ENCODE peak calls at places on chromosomes 1 and 21, in five cellular contexts. U is heart right ventricle, E is brain microvascular endothelial cell, Y is substantia nigra, P is tibial nerve. I is an unnamed sample.

GRCh38 chr1:45629035-45629434 is 5.2 kb upstream of the CCDC17 start:
- DNase-seq in Y (no peak), E (no peak), U (no peak), P (no peak), I (no peak)

GRCh38 chr1:162912061-162912667 is 51.2 kb upstream of the CCDC190 start:
- DNase-seq in P (no peak), Y (no peak), U (no peak), E (no peak), I (no peak)

GRCh38 chr1:10724511-10724910 is 71.9 kb downstream of the CASZ1 start:
- DNase-seq in Y (no peak), E (no peak), U (no peak), P (no peak), I (no peak)

GRCh38 chr21:39633043-39633442 is 20.3 kb downstream of the B3GALT5 start:
- DNase-seq in P (no peak), U (no peak), Y (no peak), E (peak), I (no peak)

GRCh38 chr1:201759194-201759814 is 69.7 kb upstream of the IPO9 start:
- DNase-seq in U (no peak), E (peak), Y (no peak), P (no peak), I (no peak)

GRCh38 chr1:91559046-91559750 is 58.5 kb downstream of the CDC7 start:
- DNase-seq in E (no peak), Y (no peak), U (no peak), P (no peak), I (no peak)

GRCh38 chr1:244151558-244151957 is 100.5 kb downstream of the ZBTB18 start:
- DNase-seq in U (no peak), P (no peak), Y (no peak), E (no peak), I (no peak)

GRCh38 chr1:25540750-25541350 is 2.6 kb upstream of the LDLRAP1 start:
- DNase-seq in E (no peak), Y (no peak), U (no peak), P (no peak), I (no peak)

GRCh38 chr1:74609810-74610371 is 63.7 kb downstream of the ERICH3 start:
- DNase-seq in P (no peak), Y (no peak), U (no peak), E (no peak), I (no peak)

GRCh38 chr1:53061859-53062714 is at the start of gene PODN:
- DNase-seq in Y (no peak), P (peak), U (peak), E (no peak), I (peak)

GRCh38 chr1:118826669-118827068 is 161.5 kb downstream of the TBX15 start:
- DNase-seq in U (no peak), E (no peak), P (no peak), Y (no peak), I (no peak)

GRCh38 chr1:57674803-57675202 is 250.9 kb upstream of the DAB1 start:
- DNase-seq in P (no peak), Y (no peak), U (no peak), E (no peak), I (no peak)

GRCh38 chr1:161985301-161985825 is 38.3 kb downstream of the OLFML2B start:
- DNase-seq in P (no peak), E (no peak), U (no peak), Y (no peak), I (no peak)

GRCh38 chr1:225828706-225829344 is 18.9 kb downstream of the EPHX1 start:
- DNase-seq in P (no peak), U (no peak), E (no peak), Y (no peak), I (no peak)

GRCh38 chr1:44609412-44609767 is 64.9 kb downstream of the TMEM53 start:
- DNase-seq in P (peak), U (peak), Y (no peak), E (peak), I (peak)

GRCh38 chr1:5390497-5390896 is 601.7 kb downstream of the NPHP4 start:
- DNase-seq in U (no peak), P (no peak), Y (no peak), E (no peak), I (no peak)

GRCh38 chr1:158248122-158248521 is 6.1 kb upstream of the CD1A start:
- DNase-seq in Y (no peak), P (peak), U (no peak), E (no peak), I (no peak)

GRCh38 chr1:204417231-204417997 is 5.8 kb upstream of the PPP1R15B start:
- DNase-seq in U (peak), P (no peak), E (peak), Y (no peak), I (peak)

GRCh38 chr21:35150562-35151226 is 101.6 kb upstream of the RUNX1 start:
- DNase-seq in Y (no peak), E (no peak), P (no peak), U (no peak), I (no peak)

GRCh38 chr21:36321325-36322082 is 1.5 kb downstream of the MORC3 start:
- DNase-seq in Y (no peak), P (no peak), U (no peak), E (peak), I (no peak)

GRCh38 chr1:14567056-14567455 is 31.4 kb upstream of the KAZN start:
- DNase-seq in E (no peak), P (no peak), Y (no peak), U (no peak), I (no peak)

GRCh38 chr1:198679535-198680173 is 40.8 kb downstream of the PTPRC start:
- DNase-seq in U (no peak), E (no peak), P (no peak), Y (no peak), I (no peak)

GRCh38 chr1:85078903-85079302 is 30.6 kb upstream of the MCOLN3 start:
- DNase-seq in U (no peak), E (peak), P (no peak), Y (no peak), I (no peak)

DNA sequence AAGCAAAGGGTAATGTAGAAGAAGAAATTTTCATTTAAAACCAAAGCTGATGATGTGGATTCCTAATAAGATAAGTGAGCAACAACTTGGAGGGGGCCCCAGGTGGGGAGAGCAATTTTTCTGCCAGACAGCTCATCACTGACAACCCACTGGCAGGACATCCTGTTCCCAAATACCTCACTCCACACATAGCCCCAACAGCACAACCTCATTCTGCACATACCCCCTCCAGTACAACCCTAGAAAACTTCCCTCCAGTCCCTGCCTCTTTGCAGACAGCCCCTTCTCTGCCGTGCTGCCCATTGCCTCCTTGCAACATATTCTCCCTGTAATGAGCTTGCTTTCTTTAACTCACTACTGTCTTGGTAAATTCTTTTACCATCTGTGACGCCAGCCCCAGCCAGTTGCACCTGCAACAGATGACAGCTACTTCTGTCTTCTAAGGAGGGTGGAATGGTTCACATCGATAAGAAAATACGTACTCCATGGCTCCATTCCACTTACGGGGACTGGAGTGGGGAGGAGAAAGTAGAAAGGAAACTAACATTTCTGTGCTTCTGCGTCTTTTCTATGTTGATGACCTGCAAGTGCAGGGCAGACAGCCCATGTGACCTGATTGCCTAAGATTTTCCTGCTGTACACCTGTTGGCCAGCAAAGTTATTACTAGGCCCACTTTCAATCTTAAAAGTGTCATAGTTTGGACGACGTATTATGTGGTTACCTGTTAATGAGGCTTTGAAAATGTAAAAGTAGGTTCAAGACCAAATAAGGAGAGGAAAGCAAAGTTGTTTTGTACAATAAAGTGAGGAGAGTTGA is 14.7 kb downstream of the RHEX start:
- DNase-seq in U (no peak), E (no peak), Y (no peak), P (no peak), I (no peak)
- H3K27ac ChIP-seq in U (no peak), E (no peak), Y (no peak), P (no peak), I (no peak)

DNA sequence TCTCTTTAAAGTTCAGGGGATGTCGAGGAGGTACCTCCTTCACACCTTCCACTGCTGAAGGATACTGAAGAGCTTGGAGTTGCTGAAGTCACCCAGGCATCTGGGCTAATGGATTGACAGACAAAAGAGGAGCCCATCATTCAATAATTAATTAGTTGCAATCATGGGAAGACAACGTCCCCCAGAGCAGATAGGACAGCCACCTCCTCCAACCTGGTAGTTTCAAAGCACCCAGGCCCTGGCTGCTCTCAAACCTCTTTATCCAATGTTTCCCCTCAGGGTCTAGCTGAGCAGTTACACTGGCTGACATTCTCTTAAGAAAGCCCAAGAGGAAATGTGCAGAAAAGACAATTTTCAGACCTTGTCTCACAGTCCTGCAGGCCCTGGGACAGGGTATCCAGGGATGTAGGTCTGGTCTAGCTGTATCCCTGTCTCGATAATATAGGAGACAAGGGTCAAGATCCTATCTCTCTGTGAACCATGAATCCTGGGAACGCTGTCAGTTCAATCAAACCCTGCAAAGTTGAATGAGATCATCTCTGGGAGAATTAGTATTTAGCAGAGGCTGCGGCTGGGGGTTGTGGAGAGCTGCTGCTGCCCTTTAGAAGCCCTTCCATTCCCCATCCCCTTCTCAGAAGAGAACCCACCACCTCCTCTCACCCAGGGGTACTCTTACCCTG is 1.0 kb downstream of the TSPAN2 start:
- DNase-seq in E (no peak), Y (no peak), P (no peak), U (no peak), I (no peak)
- H3K27ac ChIP-seq in E (no peak), Y (no peak), P (no peak), U (peak), I (peak)

GRCh38 chr1:1430114-1430982 is 5.1 kb upstream of the VWA1 start:
- DNase-seq in Y (no peak), U (peak), P (peak), E (no peak), I (peak)

GRCh38 chr1:1432951-1433803 is 2.3 kb upstream of the VWA1 start:
- DNase-seq in P (peak), E (no peak), U (peak), Y (peak), I (peak)

GRCh38 chr1:1431006-1431844 is 4.3 kb upstream of the VWA1 start:
- DNase-seq in U (no peak), P (no peak), E (no peak), Y (no peak), I (no peak)

GRCh38 chr1:1432566-1432950 is 2.9 kb upstream of the VWA1 start:
- DNase-seq in P (no peak), Y (no peak), U (no peak), E (no peak), I (no peak)

DNA sequence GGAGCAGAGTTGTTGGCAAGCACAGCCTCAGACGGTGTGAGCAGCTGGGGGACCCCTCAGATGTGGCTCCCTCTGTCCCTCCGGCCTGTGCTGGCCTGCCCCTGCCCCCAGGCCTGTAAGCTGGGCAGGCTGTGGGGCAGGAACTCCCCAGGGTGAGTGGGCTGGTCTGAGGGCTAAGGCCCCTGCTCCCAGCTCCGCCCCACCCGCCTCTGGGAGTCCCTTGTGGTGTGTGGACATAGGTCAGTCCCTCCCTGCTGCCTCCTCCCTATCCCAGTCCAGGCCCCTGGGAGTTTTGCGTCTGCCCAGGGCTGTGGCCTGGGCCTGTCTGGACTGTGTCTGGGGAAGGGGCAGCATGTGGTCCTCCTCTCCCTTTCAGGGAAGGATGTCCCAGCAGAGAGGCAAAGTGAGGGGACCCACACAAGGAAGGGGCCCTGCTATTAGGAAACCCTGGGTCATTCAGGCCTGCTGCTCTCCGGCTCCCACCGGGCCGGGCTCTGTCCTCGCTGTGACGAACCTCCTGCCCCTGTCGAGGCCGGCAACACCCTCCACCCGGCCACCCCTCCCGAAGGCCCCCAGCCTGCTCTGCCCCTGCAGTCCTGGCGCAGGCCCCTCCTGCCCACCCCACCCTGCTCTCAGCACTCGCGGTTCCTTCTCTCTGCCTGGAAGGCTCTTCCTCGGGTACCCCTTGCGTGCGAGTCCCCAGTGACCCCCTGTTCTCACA is 3.5 kb upstream of the VWA1 start:
- DNase-seq in Y (no peak), U (peak), P (no peak), E (no peak), I (peak)
- H3K27ac ChIP-seq in Y (peak), U (peak), P (peak), E (no peak), I (peak)

GRCh38 chr21:42781150-42781980 is 98.0 kb downstream of the WDR4 start:
- DNase-seq in P (peak), Y (no peak), U (no peak), E (no peak), I (no peak)
- H3K27ac ChIP-seq in P (no peak), Y (no peak), U (peak), E (no peak), I (peak)

I was measured in left ventricle myocardium inferior.